ENCODE peak calls at places on chromosomes 7 and 10, in five cellular contexts. B is astrocyte, T is A673, Y is brain microvascular endothelial cell, N is AG04450. I is an unnamed sample.

GRCh38 chr10:111076682-111077661 is at the start of gene ADRA2A:
- DNase-seq in Y (peak; percentile 28), N (no peak), T (peak; percentile 60), B (peak; percentile 28), I (peak; percentile 28)

GRCh38 chr7:7214398-7215347 is 32.3 kb downstream of the C1GALT1 start:
- DNase-seq in Y (no peak), N (no peak), B (no peak), T (no peak), I (no peak)

GRCh38 chr7:115548756-115549155 is 481.8 kb downstream of the TFEC start:
- DNase-seq in B (peak; percentile 25), Y (no peak), N (no peak), T (no peak), I (peak; percentile 7)

GRCh38 chr7:27212587-27213149 is 12.8 kb upstream of the HOXA13 start:
- DNase-seq in N (no peak), B (no peak), Y (no peak), T (no peak), I (no peak)

GRCh38 chr10:121988361-121989324 is at the start of gene TACC2:
- DNase-seq in B (no peak), Y (no peak), T (no peak), N (no peak), I (no peak)

GRCh38 chr10:85926986-85927385 is 439.6 kb downstream of the GRID1 start:
- DNase-seq in Y (no peak), B (no peak), N (no peak), T (no peak), I (no peak)

GRCh38 chr10:73134727-73135126 is 24.5 kb downstream of the NUDT13 start:
- DNase-seq in N (no peak), B (no peak), T (no peak), Y (no peak), I (no peak)

GRCh38 chr10:88793747-88794299 is 8.7 kb upstream of the LIPM start:
- DNase-seq in B (peak; percentile 74), Y (no peak), T (peak; percentile 9), N (no peak), I (peak; percentile 51)

GRCh38 chr10:102416181-102417094 is 2.1 kb downstream of the PSD start:
- DNase-seq in Y (no peak), B (no peak), T (no peak), N (no peak), I (no peak)

GRCh38 chr10:110912374-110912773 is 6.6 kb downstream of the BBIP1 start:
- DNase-seq in Y (peak; percentile 31), N (peak; percentile 42), T (no peak), B (peak; percentile 70), I (peak; percentile 58)

GRCh38 chr10:126536148-126536547 is 134.3 kb downstream of the C10orf90 start:
- DNase-seq in N (no peak), T (peak; percentile 6), B (no peak), Y (peak; percentile 16), I (peak; percentile 25)

GRCh38 chr7:152756126-152756525 is 3.4 kb upstream of the ACTR3B start:
- DNase-seq in Y (no peak), B (no peak), T (no peak), N (no peak), I (no peak)

GRCh38 chr7:152479595-152479994 is 43.8 kb upstream of the KMT2C start:
- DNase-seq in B (no peak), Y (no peak), T (no peak), N (no peak), I (no peak)

GRCh38 chr7:66150471-66150870 is 35.8 kb downstream of the CRCP start:
- DNase-seq in B (peak; percentile 88), Y (peak; percentile 60), T (no peak), N (no peak), I (peak; percentile 98)

GRCh38 chr10:52313350-52314006 is 603 bp upstream of the DKK1 start:
- DNase-seq in B (no peak), N (no peak), T (peak; percentile 13), Y (peak; percentile 25), I (peak; percentile 8)

GRCh38 chr10:105148921-105149320 is 507.8 kb downstream of the SORCS3 start:
- DNase-seq in N (no peak), T (no peak), B (peak; percentile 48), Y (no peak), I (no peak)

GRCh38 chr10:79274279-79275104 is 72.8 kb upstream of the PPIF start:
- DNase-seq in N (no peak), Y (no peak), T (no peak), B (peak; percentile 62), I (peak; percentile 59)

GRCh38 chr7:123265853-123266252 is 66.1 kb upstream of the SLC13A1 start:
- DNase-seq in B (no peak), N (no peak), Y (no peak), T (no peak), I (no peak)

GRCh38 chr7:152871005-152871677 is 111.6 kb downstream of the ACTR3B start:
- DNase-seq in B (no peak), T (no peak), N (no peak), Y (no peak), I (no peak)

GRCh38 chr10:35909291-35909690 is 267.2 kb upstream of the FZD8 start:
- DNase-seq in N (no peak), T (no peak), Y (no peak), B (no peak), I (no peak)

GRCh38 chr7:146146866-146147265 is 30.3 kb downstream of the CNTNAP2 start:
- DNase-seq in B (peak; percentile 69), Y (peak; percentile 80), T (peak; percentile 10), N (no peak), I (peak; percentile 30)

GRCh38 chr10:79346388-79347225 is 662 bp upstream of the PPIF start:
- DNase-seq in T (no peak), N (no peak), B (no peak), Y (no peak), I (no peak)

GRCh38 chr10:84593546-84593945 is 265.2 kb downstream of the CCSER2 start:
- DNase-seq in Y (no peak), T (no peak), B (no peak), N (no peak), I (no peak)

DNA sequence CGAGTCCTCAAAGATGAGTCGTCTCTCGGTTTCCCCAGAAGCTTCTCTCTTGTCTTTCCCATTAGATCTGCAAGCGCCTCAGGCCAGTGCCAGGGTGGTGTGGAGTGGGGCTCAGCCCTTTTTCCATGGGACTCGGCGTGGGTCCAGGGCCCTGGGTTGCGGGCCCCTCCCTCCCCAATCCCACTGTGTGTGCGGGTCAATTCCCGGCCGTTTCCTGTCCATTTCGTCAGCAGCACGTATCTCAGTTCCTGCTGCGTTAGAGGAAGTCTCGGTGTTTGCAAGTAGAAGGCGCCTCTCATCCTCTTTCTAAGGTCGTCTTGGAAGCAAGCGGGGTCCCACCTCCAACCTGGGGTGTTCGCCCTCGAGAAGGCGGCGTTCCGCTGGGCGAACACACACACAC is 25.1 kb upstream of the ADGRA1 start:
- DNase-seq in B (no peak), Y (no peak), T (no peak), N (no peak), I (no peak)
- TF ChIP-seq CTCF in B (no peak), Y (no peak), T (no peak), N (no peak), I (no peak)

DNA sequence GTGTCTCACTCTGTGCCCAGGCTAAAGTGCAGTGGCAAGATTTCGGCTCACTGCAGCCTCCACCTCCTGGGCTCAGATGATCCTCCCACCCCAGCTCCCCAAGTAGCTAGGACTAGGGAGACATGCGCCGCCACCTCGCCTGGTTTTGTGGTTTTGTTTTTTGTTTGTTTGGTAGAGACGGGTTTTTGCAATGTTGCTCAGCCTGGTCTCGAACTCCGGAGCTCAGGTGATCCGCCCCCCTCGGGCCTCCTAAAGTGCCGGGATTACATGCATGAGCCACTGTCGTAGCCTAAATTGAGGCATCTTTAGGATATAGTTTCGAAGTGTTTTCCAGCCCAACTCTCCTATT is 781 bp downstream of the ZNF727 start:
- DNase-seq in N (no peak), T (no peak), B (no peak), Y (no peak), I (no peak)
- H3K4me3 ChIP-seq in N (no peak overlapping the region), T (no peak overlapping the region), B (no peak overlapping the region), Y (no peak overlapping the region), I (no peak overlapping the region)

GRCh38 chr10:21501731-21502370 is 23.6 kb downstream of the SKIDA1 start:
- DNase-seq in N (no peak), T (no peak), B (no peak), Y (no peak), I (no peak)
- TF ChIP-seq CTCF in N (no peak), T (no peak), B (no peak), Y (peak; percentile 12), I (no peak)

DNA sequence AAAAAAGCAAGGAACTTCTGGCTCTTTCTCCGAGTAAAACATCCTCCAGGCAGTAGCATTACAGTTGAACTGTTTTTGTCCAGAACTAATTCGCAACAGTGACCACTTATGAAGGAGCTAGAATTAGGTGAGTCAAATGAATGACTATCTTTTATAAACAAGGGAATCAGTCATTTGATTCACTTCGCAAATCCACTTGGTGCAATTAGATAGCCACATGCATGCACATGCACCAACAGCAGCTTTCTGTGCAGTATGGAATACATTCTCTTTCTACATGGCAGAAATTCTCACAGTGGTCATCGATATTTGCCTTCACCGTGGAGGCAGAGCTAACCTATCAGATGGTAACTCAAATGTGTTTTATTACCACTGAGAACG is 118.8 kb downstream of the CDK6 start:
- DNase-seq in Y (peak; percentile 25), B (peak; percentile 80), N (no peak), T (no peak), I (no peak)
- H3K4me3 ChIP-seq in Y (peak overlapping the region; percentile 40), B (peak overlapping the region; percentile 54), N (peak overlapping the region; percentile 45), T (peak overlapping the region; percentile 30), I (peak overlapping the region; percentile 64)

DNA sequence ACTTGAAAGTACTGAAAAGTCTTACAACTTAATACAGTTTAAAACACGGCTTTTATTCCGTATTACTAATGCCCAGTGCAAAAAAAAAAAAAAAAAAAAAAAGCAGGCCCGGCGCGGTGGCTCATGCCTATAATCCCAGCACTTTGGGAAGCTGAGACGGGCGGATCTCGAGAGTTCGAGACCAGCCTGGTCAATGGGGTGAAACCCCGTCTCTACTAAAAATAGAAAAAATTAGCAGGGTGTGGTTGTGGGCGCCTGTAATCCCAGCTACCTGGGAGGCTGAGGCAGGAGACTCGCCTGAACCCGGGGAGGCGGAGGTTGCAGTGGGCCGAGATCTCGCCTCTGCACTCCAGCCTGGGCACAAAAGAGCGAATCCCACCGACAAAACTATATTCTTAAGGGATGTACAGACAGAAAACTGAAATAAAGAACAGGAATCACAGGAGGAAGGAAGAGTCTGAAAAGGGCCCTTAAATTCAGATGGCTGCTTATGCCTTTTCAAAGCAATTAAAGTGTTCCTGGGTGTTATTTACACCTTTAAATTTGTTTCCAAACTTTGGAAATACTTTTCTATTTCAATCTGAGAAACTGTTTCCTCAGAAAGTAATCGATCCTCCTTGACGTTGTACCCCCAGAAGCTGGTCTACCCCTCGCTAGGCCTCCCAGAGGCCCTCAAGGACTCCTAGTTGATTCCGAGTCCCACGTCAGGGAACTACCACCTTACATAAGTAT is 2.1 kb upstream of the KMT2E start:
- DNase-seq in Y (no peak), N (no peak), B (no peak), T (peak; percentile 42), I (no peak)
- TF ChIP-seq CTCF in Y (no peak), N (no peak), B (no peak), T (no peak), I (no peak)

GRCh38 chr7:132575336-132575986 is 809 bp downstream of the PLXNA4 start:
- DNase-seq in B (peak; percentile 67), N (no peak), Y (peak; percentile 23), T (peak; percentile 65), I (peak; percentile 74)
- H3K4me3 ChIP-seq in B (peak overlapping the region; percentile 60), N (no peak overlapping the region), Y (peak overlapping the region; percentile 51), T (peak overlapping the region; percentile 39), I (peak overlapping the region; percentile 66)

GRCh38 chr7:96591900-96592676 is 117.6 kb downstream of the SEM1 start:
- DNase-seq in T (peak; percentile 48), B (no peak), N (no peak), Y (no peak), I (no peak)
- TF ChIP-seq CTCF in T (no peak), B (no peak), N (no peak), Y (no peak), I (no peak)